ENCODE peak calls at places on chromosomes 7 and 10, in five cellular contexts. E is thoracic aorta, D is fibroblast of lung, P is adrenal gland, Q is cardiac muscle cell. V is an unnamed sample. For H3K4me1, the result is how much of the 10 kb centered on the place peaks cover.

GRCh38 chr7:1695800-1696454 is 25.9 kb downstream of the ELFN1 start:
- DNase-seq in P (peak), Q (no peak), D (no peak), E (no peak), V (no peak)

GRCh38 chr10:117486606-117487005 is 55.9 kb upstream of the EMX2 start:
- DNase-seq in E (no peak), D (no peak), P (no peak), Q (no peak), V (no peak)

GRCh38 chr7:122677149-122677548 is 21.8 kb downstream of the RNF133 start:
- DNase-seq in E (no peak), Q (no peak), P (no peak), D (no peak), V (no peak)

GRCh38 chr10:5888843-5889623 is 660 bp downstream of the ANKRD16 start:
- DNase-seq in D (peak), Q (peak), E (no peak), P (peak), V (peak)

GRCh38 chr7:19009241-19009935 is 108.0 kb downstream of the TWIST1 start:
- DNase-seq in D (peak), Q (no peak), E (no peak), P (no peak), V (peak)

GRCh38 chr10:35564276-35564982 is 40.7 kb upstream of the GJD4 start:
- DNase-seq in E (no peak), Q (no peak), P (peak), D (peak), V (peak)

GRCh38 chr7:35374858-35375257 is 121.0 kb upstream of the TBX20 start:
- DNase-seq in Q (peak), E (no peak), D (no peak), P (no peak), V (no peak)

GRCh38 chr7:132402751-132403245 is 173.5 kb downstream of the PLXNA4 start:
- DNase-seq in Q (no peak), D (no peak), P (no peak), E (peak), V (no peak)

GRCh38 chr7:158010956-158011698 is 576.5 kb downstream of the PTPRN2 start:
- DNase-seq in D (no peak), E (no peak), Q (no peak), P (no peak), V (no peak)

GRCh38 chr7:27933691-27934565 is 194.0 kb downstream of the TAX1BP1 start:
- DNase-seq in Q (no peak), P (no peak), E (no peak), D (no peak), V (peak)

GRCh38 chr7:91434821-91435220 is 170.6 kb downstream of the FZD1 start:
- DNase-seq in P (no peak), Q (no peak), D (no peak), E (no peak), V (no peak)

GRCh38 chr7:65338346-65338745 is 35.3 kb upstream of the ZNF92 start:
- DNase-seq in P (no peak), Q (no peak), E (no peak), D (no peak), V (no peak)

GRCh38 chr10:6139470-6139869 is 50.6 kb downstream of the RBM17 start:
- DNase-seq in Q (no peak), D (no peak), E (no peak), P (no peak), V (no peak)

GRCh38 chr10:80486785-80487421 is 32.8 kb downstream of the TSPAN14 start:
- DNase-seq in P (no peak), Q (no peak), E (no peak), D (no peak), V (no peak)

GRCh38 chr7:2016761-2017482 is 215.8 kb downstream of the MAD1L1 start:
- DNase-seq in Q (no peak), E (no peak), P (no peak), D (no peak), V (no peak)

GRCh38 chr7:44288811-44289340 is 36.5 kb downstream of the CAMK2B start:
- DNase-seq in P (no peak), Q (no peak), E (no peak), D (no peak), V (no peak)

GRCh38 chr7:36440880-36441279 is 51.2 kb downstream of the ANLN start:
- DNase-seq in Q (peak), D (peak), E (no peak), P (no peak), V (peak)

GRCh38 chr7:35793225-35793579 is 7.7 kb upstream of the SEPTIN7 start:
- DNase-seq in P (no peak), Q (peak), D (no peak), E (no peak), V (no peak)

GRCh38 chr7:123823898-123824753 is 20.8 kb upstream of the HYAL4 start:
- DNase-seq in E (no peak), Q (no peak), D (no peak), P (no peak), V (no peak)

GRCh38 chr7:264541-265191 is 25.3 kb upstream of the FOXL3 start:
- DNase-seq in E (no peak), P (no peak), Q (no peak), D (no peak), V (no peak)

GRCh38 chr10:106741131-106741530 is 423.4 kb downstream of the SORCS1 start:
- DNase-seq in P (no peak), Q (no peak), D (no peak), E (no peak), V (no peak)

GRCh38 chr10:68301301-68301700 is 30.6 kb upstream of the HNRNPH3 start:
- DNase-seq in E (no peak), Q (no peak), D (no peak), P (no peak), V (no peak)

GRCh38 chr7:81623251-81623855 is 146.5 kb downstream of the HGF start:
- DNase-seq in E (no peak), D (no peak), Q (no peak), P (no peak), V (no peak)

GRCh38 chr10:78533093-78533492 is 499.4 kb downstream of the RPS24 start:
- DNase-seq in Q (no peak), P (peak), D (no peak), E (no peak), V (no peak)

GRCh38 chr10:78532480-78533046 is 498.9 kb downstream of the RPS24 start:
- DNase-seq in Q (no peak), P (no peak), E (no peak), D (no peak), V (no peak)

GRCh38 chr10:78537018-78537417 is 503.4 kb downstream of the RPS24 start:
- DNase-seq in E (no peak), D (no peak), P (no peak), Q (no peak), V (no peak)

GRCh38 chr10:78533776-78534175 is 500.1 kb downstream of the RPS24 start:
- DNase-seq in P (no peak), E (no peak), Q (no peak), D (no peak), V (no peak)

DNA sequence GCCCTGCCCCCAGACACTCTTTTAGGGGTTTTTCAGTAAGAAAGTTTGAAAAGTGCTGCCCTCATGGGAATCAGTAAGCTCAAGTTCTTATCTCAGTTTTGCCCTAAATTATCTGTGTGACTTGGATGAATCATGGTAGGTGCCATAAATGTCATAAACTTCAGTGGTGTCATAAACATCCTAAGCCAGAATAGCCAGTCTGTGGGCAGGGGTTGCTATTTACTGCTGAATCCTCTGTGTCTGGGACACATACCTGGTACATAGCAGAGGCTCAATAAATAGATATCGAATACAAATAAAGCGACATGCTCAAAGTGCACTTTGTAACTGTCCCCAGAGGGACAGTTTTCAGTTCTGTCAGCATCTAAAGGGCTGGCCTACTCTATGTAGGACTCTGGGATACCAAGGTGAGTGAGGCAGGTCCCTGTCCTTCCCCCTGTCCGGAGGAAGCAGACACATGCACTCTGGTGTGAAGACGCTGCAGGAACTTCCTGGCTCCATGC is 502.1 kb downstream of the RPS24 start:
- DNase-seq in D (no peak), Q (no peak), P (no peak), E (no peak), V (no peak)
- H3K4me1 ChIP-seq in D (under half), Q (under half), P (under half), E (under half), V (under half)

DNA sequence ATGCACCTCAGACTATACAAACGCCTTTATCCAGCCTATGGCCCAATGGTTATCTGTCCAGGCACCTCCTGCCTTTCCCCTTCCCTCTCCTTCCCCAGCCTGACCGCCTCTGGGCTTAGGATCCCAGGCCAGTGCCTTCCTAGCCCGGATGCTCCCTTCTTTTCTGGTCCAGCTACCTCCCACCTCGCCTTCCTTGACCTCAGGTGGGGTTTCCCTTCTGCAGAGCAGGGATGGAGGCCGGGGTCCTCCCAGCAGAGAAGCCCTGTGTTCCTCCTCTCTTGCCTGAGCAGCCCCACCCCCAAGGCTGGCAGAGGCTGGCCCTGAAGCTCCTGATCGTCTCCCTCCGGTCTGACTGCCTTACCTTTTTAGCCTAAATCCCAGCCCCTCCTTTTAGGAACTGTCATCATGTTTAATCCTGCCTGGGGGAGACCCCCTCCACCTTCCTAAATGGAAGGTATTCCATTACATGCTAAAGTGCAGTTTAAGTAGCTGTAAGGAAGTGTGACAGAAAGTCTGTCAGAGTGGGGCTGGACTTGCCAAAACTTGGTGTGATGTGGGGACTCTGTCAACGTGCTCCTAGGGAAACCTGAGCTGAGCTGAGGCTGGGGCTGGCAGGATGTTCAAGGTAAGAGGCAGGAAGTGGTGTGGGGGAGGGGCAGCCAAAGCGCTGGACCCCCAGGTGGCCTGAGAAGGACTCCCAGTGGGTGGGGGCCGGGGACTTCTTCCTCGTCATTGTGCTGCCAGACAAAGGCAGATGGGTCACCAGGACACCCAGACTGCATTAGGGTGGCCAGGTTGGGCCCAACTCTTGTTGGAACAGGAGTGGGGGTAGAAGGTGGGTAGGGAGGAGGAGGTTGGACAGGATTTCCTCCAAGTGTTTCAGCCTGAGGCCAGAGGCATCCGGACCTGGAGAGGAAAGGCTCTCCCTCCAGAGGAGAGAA is 39.5 kb downstream of the LBX1 start:
- DNase-seq in Q (peak), D (no peak), P (no peak), E (no peak), V (no peak)
- H3K4me1 ChIP-seq in Q (under half), D (under half), P (under half), E (under half), V (under half)

GRCh38 chr7:107032050-107032449 is 12.5 kb upstream of the PRKAR2B start:
- DNase-seq in Q (no peak), D (no peak), E (no peak), P (no peak), V (no peak)

GRCh38 chr7:107027208-107027607 is 17.3 kb upstream of the PRKAR2B start:
- DNase-seq in D (no peak), E (no peak), Q (no peak), P (no peak), V (no peak)

GRCh38 chr7:107029764-107030286 is 14.7 kb upstream of the PRKAR2B start:
- DNase-seq in Q (peak), D (no peak), E (no peak), P (no peak), V (no peak)

GRCh38 chr7:107025449-107026103 is 18.9 kb upstream of the PRKAR2B start:
- DNase-seq in P (no peak), D (peak), Q (no peak), E (no peak), V (no peak)

GRCh38 chr7:107029061-107029763 is 15.3 kb upstream of the PRKAR2B start:
- DNase-seq in Q (no peak), E (no peak), D (no peak), P (peak), V (peak)
- H3K4me1 ChIP-seq in Q (under half), E (under half), D (under half), P (under half), V (under half)

DNA sequence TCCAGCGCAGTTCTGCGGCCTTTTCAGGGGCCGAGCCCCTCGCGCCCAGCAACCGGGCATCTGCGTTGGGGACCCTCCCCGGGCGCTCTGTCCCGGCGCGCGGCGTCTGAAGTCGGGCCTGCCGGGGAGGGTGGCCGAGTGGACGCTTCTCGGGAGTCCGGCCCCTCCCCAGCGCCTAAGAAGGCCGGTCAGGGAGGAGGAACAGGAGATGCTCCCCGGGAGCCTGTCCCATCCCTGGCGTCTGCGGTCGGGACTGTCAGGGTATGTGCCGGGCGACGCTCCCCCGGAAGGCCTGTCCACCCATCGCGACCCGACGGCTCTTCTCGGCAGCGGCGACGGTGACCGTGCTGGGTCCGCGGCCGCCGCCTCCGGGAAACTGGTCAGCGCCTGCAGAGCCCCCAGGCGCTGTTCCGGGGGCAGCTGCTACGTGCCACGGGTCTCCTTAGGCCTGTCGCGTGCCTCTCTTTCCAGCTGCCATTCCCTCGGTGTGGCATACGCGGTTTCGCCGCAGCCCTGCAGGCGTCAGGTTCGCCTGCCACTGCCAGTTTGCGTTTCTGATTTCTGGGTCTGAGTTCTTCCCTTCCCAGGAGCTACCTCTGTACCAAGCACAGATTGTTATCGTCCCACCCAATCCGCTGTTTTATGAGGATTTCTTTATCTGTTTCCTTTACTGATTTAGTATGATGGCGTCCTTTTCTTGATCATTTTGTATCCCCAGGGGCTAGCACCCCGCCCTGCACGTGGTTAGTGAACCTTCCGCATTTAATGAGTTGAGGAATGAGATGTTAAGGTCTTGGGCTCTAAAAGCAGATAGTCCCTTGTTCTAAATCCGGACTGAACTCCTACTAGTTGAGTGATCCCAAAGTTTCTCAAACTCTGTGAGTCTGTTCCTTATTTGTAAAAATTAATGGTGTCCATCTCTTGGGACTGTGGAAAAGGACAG is 782 bp downstream of the IFIT5 start:
- DNase-seq in E (no peak), D (peak), Q (peak), P (peak), V (peak)
- H3K4me1 ChIP-seq in E (under half), D (under half), Q (under half), P (under half), V (under half)

GRCh38 chr10:69498711-69499471 is 47.6 kb downstream of the TSPAN15 start:
- DNase-seq in D (no peak), E (no peak), Q (no peak), P (no peak), V (no peak)

GRCh38 chr10:69495666-69496065 is 44.4 kb downstream of the TSPAN15 start:
- DNase-seq in P (no peak), E (no peak), Q (no peak), D (no peak), V (no peak)

GRCh38 chr10:69497611-69498390 is 46.5 kb downstream of the TSPAN15 start:
- DNase-seq in Q (no peak), E (no peak), D (no peak), P (no peak), V (no peak)

GRCh38 chr10:69496352-69497234 is 45.3 kb downstream of the TSPAN15 start:
- DNase-seq in Q (no peak), E (no peak), P (no peak), D (no peak), V (no peak)

GRCh38 chr10:69497235-69497561 is 45.9 kb downstream of the TSPAN15 start:
- DNase-seq in D (no peak), E (no peak), P (no peak), Q (no peak), V (no peak)
- H3K4me1 ChIP-seq in D (under half), E (under half), P (under half), Q (under half), V (under half)

DNA sequence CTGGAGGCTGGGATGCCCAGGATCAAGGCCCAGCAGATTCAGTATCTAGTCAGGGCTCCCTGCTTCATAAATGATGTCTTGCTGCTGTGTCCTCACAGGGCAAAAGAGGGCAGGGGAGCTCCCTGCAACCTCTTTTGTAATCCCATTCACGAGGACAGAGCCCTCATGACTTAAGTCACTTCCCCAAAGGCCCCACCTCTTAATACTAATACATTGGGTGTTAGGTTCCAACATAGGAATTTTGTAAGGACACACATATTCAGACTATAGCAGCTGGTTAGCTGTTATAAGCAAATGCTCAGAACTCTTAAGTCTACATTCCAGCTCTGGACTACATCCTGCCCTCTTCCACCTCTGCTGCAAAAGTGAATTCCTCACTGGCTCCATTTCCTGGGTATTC is 63.0 kb downstream of the VOPP1 start:
- DNase-seq in Q (no peak), D (peak), P (peak), E (no peak), V (no peak)
- H3K4me1 ChIP-seq in Q (under half), D (under half), P (under half), E (under half), V (under half)

GRCh38 chr7:130944997-130945396 is 211.0 kb upstream of the KLF14 start:
- DNase-seq in Q (no peak), P (no peak), D (no peak), E (no peak), V (no peak)

GRCh38 chr7:130941322-130942210 is 207.6 kb upstream of the KLF14 start:
- DNase-seq in E (no peak), D (peak), Q (no peak), P (peak), V (peak)

GRCh38 chr7:130942211-130942964 is 208.4 kb upstream of the KLF14 start:
- DNase-seq in E (no peak), Q (no peak), P (peak), D (peak), V (no peak)

GRCh38 chr7:130943981-130944380 is 210.0 kb upstream of the KLF14 start:
- DNase-seq in Q (no peak), E (no peak), D (peak), P (no peak), V (no peak)

GRCh38 chr7:130943336-130943901 is 209.4 kb upstream of the KLF14 start:
- DNase-seq in D (peak), Q (no peak), E (no peak), P (no peak), V (peak)
- H3K4me1 ChIP-seq in D (under half), Q (under half), E (under half), P (half or more), V (half or more)

GRCh38 chr10:71712572-71713134 is 6.9 kb downstream of the C10orf105 start:
- DNase-seq in E (no peak), D (no peak), Q (no peak), P (no peak), V (no peak)
- H3K4me1 ChIP-seq in E (under half), D (under half), Q (under half), P (under half), V (under half)

V was measured in A673.